ENCODE peak calls at places on chromosomes 4 and X, in nine cellular contexts. N is CD14-positive monocyte, C is GM23338, E is HCT116, G is upper lobe of right lung, V is fibroblast of lung, H is ascending aorta, O is GM12864, Z is A549. B is an unnamed sample.

GRCh38 chr4:105712766-105713165 is 4.2 kb downstream of the GSTCD start:
- DNase-seq in C (no peak), H (no peak), V (no peak), G (no peak), Z (no peak), E (no peak), O (no peak), N (no peak), B (no peak)

GRCh38 chrX:150683536-150684146 is 9.6 kb upstream of the MTMR1 start:
- DNase-seq in C (peak; percentile 79), E (peak; percentile 12), V (no peak), G (no peak), Z (peak; percentile 35), N (no peak), H (no peak), O (no peak), B (peak; percentile 8)

GRCh38 chrX:38803286-38803608 is 2.0 kb downstream of the MID1IP1 start:
- DNase-seq in O (no peak), N (no peak), E (no peak), H (no peak), C (no peak), V (no peak), Z (no peak), G (no peak), B (no peak)

GRCh38 chr4:118816538-118817177 is 19.3 kb downstream of the SEC24D start:
- DNase-seq in E (no peak), O (no peak), G (no peak), C (no peak), N (no peak), H (no peak), V (peak; percentile 67), Z (no peak), B (no peak)

GRCh38 chrX:152798945-152799344 is 29.5 kb upstream of the MAGEA6 start:
- DNase-seq in G (no peak), C (no peak), H (no peak), E (no peak), V (no peak), O (no peak), Z (no peak), N (no peak), B (no peak)

GRCh38 chr4:37719021-37719420 is 32.8 kb upstream of the RELL1 start:
- DNase-seq in E (no peak), V (peak; percentile 65), O (no peak), H (no peak), G (no peak), N (no peak), Z (no peak), C (no peak), B (no peak)

GRCh38 chrX:103640401-103641155 is 11.8 kb downstream of the TCEAL1 start:
- DNase-seq in H (no peak), G (no peak), Z (no peak), E (no peak), O (no peak), V (peak; percentile 62), C (no peak), N (no peak), B (no peak)

GRCh38 chr4:107258359-107258758 is 222.2 kb upstream of the DKK2 start:
- DNase-seq in Z (no peak), O (no peak), C (no peak), V (peak; percentile 85), N (no peak), H (no peak), E (no peak), G (no peak), B (no peak)

GRCh38 chrX:151680805-151681204 is 14.5 kb upstream of the PRRG3 start:
- DNase-seq in G (no peak), C (peak; percentile 75), H (no peak), E (peak; percentile 32), N (no peak), Z (peak; percentile 13), V (no peak), O (peak; percentile 19), B (peak; percentile 67)

GRCh38 chr4:8084031-8084660 is 74.5 kb downstream of the ABLIM2 start:
- DNase-seq in N (peak; percentile 46), C (no peak), Z (no peak), O (no peak), G (no peak), H (no peak), V (no peak), E (no peak), B (no peak)
- TF ChIP-seq CTCF in N (no peak), C (no peak), Z (no peak), O (no peak), G (no peak), H (no peak), V (no peak), E (no peak), B (no peak)

DNA sequence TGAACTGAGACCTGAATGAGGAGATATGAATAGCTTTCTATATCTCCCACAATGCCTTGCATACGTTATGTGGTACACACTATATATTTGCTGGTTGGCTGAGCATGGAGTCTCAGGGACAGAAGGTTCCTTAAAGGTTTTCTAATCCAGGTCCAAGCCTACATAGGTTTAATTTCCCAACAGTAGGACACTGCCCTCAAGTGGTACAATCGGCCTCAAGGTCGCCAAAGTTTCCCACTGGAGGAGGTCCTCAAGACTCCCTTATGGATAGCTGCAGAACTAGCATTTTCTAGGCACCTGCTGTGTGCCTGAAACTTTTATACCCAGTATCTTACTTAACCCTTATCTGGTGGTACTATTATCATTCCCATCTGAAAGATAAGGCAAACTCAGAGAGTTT is 21.0 kb upstream of the EFNB1 start:
- DNase-seq in N (no peak), H (no peak), E (peak; percentile 18), V (no peak), G (no peak), O (no peak), Z (peak; percentile 10), C (peak; percentile 56), B (peak; percentile 38)
- TF ChIP-seq CTCF in N (peak; percentile 14), H (no peak), E (peak; percentile 47), V (peak; percentile 16), G (peak; percentile 47), O (no peak), Z (peak; percentile 39), C (peak; percentile 43), B (peak; percentile 28)

GRCh38 chr4:94127707-94128328 is 79.8 kb upstream of the SMARCAD1 start:
- DNase-seq in N (no peak), H (no peak), C (peak; percentile 74), V (peak; percentile 32), Z (peak; percentile 21), O (no peak), G (no peak), E (peak; percentile 50), B (no peak)
- TF ChIP-seq CTCF in N (peak; percentile 59), H (no peak), C (peak; percentile 79), V (peak; percentile 48), Z (peak; percentile 53), O (peak; percentile 45), G (peak; percentile 66), E (peak; percentile 48), B (peak; percentile 93)

GRCh38 chr4:47762376-47763266 is 75.2 kb downstream of the CORIN start:
- DNase-seq in C (no peak), V (no peak), G (no peak), H (no peak), N (no peak), O (no peak), Z (no peak), E (no peak), B (no peak)
- TF ChIP-seq CTCF in C (peak; percentile 11), V (no peak), G (no peak), H (no peak), N (no peak), O (no peak), Z (no peak), E (no peak), B (no peak)

DNA sequence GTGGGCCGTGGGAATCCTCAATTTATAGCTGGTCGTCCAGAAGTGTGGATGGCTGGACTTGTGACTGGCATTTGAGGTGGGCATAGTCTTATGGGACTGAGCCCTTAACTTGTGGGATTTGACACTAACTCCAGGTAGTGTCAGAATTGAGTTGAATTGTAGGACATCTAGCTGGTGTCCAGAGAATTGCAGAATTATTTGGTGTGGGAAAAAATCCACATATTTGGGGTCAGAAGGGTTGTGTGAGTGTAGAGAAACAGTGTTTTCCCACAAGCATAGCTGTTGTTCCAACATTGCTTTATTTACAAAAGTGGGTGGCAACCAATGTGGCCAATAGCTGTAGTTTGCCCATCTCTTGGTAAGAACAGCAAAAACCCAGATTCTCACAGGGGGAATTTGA is 91.3 kb downstream of the MOSPD2 start:
- DNase-seq in O (no peak), N (no peak), H (no peak), G (no peak), Z (no peak), V (peak; percentile 33), E (peak; percentile 3), C (no peak), B (no peak)
- TF ChIP-seq CTCF in O (no peak), N (no peak), H (no peak), G (no peak), Z (no peak), V (no peak), E (peak; percentile 9), C (no peak), B (no peak)

GRCh38 chr4:22435652-22436051 is 80.2 kb downstream of the ADGRA3 start:
- DNase-seq in O (no peak), H (no peak), G (no peak), C (no peak), Z (no peak), N (no peak), V (no peak), E (no peak), B (no peak)

GRCh38 chr4:22439947-22440346 is 75.9 kb downstream of the ADGRA3 start:
- DNase-seq in G (no peak), H (no peak), C (no peak), Z (no peak), O (no peak), E (no peak), V (no peak), N (no peak), B (no peak)

GRCh38 chr4:22430626-22431025 is 85.2 kb downstream of the ADGRA3 start:
- DNase-seq in C (no peak), N (no peak), G (no peak), V (no peak), E (no peak), O (no peak), Z (no peak), H (no peak), B (no peak)

GRCh38 chr4:22434895-22435294 is 81.0 kb downstream of the ADGRA3 start:
- DNase-seq in E (peak; percentile 13), C (peak; percentile 83), Z (no peak), H (no peak), O (no peak), V (peak; percentile 63), G (no peak), N (no peak), B (peak; percentile 54)
- TF ChIP-seq CTCF in E (peak; percentile 49), C (peak; percentile 58), Z (peak; percentile 38), H (no peak), O (no peak), V (peak; percentile 49), G (no peak), N (no peak), B (no peak)

GRCh38 chr4:153282023-153282422 is 62.5 kb upstream of the MND1 start:
- DNase-seq in E (no peak), O (no peak), N (no peak), H (no peak), V (no peak), G (no peak), Z (no peak), C (no peak), B (no peak)
- TF ChIP-seq CTCF in E (no peak), O (no peak), N (no peak), H (no peak), V (no peak), G (no peak), Z (no peak), C (no peak), B (no peak)